ENCODE peak calls at places on chromosomes 4 and X, in nine cellular contexts. L, R, Z, G, U, V, A, C and T are unnamed samples.

GRCh38 chr4:100289980-100290379 is 99.7 kb upstream of the DDIT4L start:
- DNase-seq in L (no peak), R (peak; percentile 64), Z (no peak), G (peak; percentile 38), U (no peak), V (peak; percentile 11), A (no peak), C (no peak), T (peak; percentile 40)

GRCh38 chrX:104318330-104319009 is 63.7 kb upstream of the ESX1 start:
- DNase-seq in L (no peak), R (peak; percentile 70), Z (no peak), G (peak; percentile 50), U (peak; percentile 43), V (peak; percentile 30), A (no peak), C (no peak), T (peak; percentile 36)

GRCh38 chrX:65667503-65668355 is at the start of gene MSN:
- DNase-seq in L (peak; percentile 84), R (peak; percentile 35), Z (peak; percentile 85), G (peak; percentile 66), U (no peak), V (peak; percentile 39), A (no peak), C (peak; percentile 87), T (peak; percentile 60)

GRCh38 chr4:103100691-103101090 is 1.1 kb upstream of the BDH2 start:
- DNase-seq in L (no peak), R (no peak), Z (peak; percentile 41), G (no peak), U (no peak), V (no peak), A (no peak), C (no peak), T (no peak)

GRCh38 chr4:11702886-11703555 is 274.3 kb upstream of the HS3ST1 start:
- DNase-seq in L (no peak), R (no peak), Z (no peak), G (no peak), U (no peak), V (no peak), A (no peak), C (no peak), T (no peak)

GRCh38 chrX:12162420-12162819 is 24.1 kb downstream of the FRMPD4 start:
- DNase-seq in L (no peak), R (peak; percentile 62), Z (no peak), G (no peak), U (no peak), V (no peak), A (no peak), C (no peak), T (peak; percentile 57)

GRCh38 chr4:114598191-114599121 is at the start of gene UGT8:
- DNase-seq in L (peak; percentile 86), R (peak; percentile 6), Z (peak; percentile 89), G (peak; percentile 22), U (no peak), V (peak; percentile 14), A (no peak), C (no peak), T (peak; percentile 4)

GRCh38 chr4:46837639-46838038 is 71.4 kb downstream of the COX7B2 start:
- DNase-seq in L (no peak), R (no peak), Z (no peak), G (no peak), U (no peak), V (no peak), A (no peak), C (no peak), T (no peak)

GRCh38 chr4:168483786-168484185 is 3.5 kb upstream of the DDX60L start:
- DNase-seq in L (no peak), R (peak; percentile 56), Z (no peak), G (no peak), U (no peak), V (peak; percentile 27), A (no peak), C (no peak), T (peak; percentile 87)

GRCh38 chr4:168486961-168487820 is 6.9 kb upstream of the DDX60L start:
- DNase-seq in L (no peak), R (peak; percentile 78), Z (no peak), G (peak; percentile 37), U (no peak), V (peak; percentile 59), A (no peak), C (no peak), T (peak; percentile 49)

GRCh38 chr4:168485511-168485910 is 5.2 kb upstream of the DDX60L start:
- DNase-seq in L (no peak), R (no peak), Z (no peak), G (no peak), U (no peak), V (no peak), A (no peak), C (no peak), T (no peak)

GRCh38 chr4:168487821-168488162 is 7.5 kb upstream of the DDX60L start:
- DNase-seq in L (no peak), R (no peak), Z (no peak), G (no peak), U (no peak), V (no peak), A (no peak), C (no peak), T (no peak)

DNA sequence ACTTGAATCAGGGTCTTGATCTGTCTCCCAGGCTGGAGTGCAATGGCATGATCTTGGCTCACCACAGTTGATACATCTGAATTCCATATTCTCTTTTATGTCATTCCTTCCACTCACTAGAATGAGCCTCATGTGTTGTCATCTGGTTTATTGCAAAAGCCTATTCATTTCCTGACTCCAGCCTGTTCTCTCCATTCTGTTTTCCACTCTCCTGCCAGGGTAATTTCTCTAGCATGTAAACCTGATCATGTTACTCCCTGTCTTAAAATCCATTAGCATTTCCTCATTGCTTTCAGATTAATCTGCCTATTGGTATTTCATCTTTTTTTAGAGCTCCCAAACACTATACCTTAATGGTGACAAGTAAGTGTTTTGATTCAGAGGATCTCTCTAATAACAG is 4.3 kb upstream of the DDX60L start:
- DNase-seq in L (no peak), R (peak; percentile 91), Z (no peak), G (peak; percentile 60), U (no peak), V (peak; percentile 90), A (no peak), C (no peak), T (peak; percentile 96)
- H3K4me3 ChIP-seq in L (no peak overlapping the region), R (no peak overlapping the region), Z (no peak overlapping the region), G (no peak overlapping the region), U (no peak overlapping the region), V (no peak overlapping the region), A (no peak overlapping the region), C (no peak overlapping the region), T (no peak overlapping the region)

GRCh38 chr4:9893329-9894108 is 112.1 kb downstream of the DRD5 start:
- DNase-seq in L (no peak), R (no peak), Z (peak; percentile 55), G (no peak), U (no peak), V (no peak), A (no peak), C (no peak), T (no peak)

GRCh38 chr4:9901262-9901661 is 119.8 kb downstream of the DRD5 start:
- DNase-seq in L (no peak), R (no peak), Z (no peak), G (no peak), U (no peak), V (no peak), A (no peak), C (no peak), T (no peak)

GRCh38 chr4:9894604-9895361 is 113.3 kb downstream of the DRD5 start:
- DNase-seq in L (peak; percentile 11), R (no peak), Z (no peak), G (no peak), U (no peak), V (no peak), A (no peak), C (no peak), T (no peak)

GRCh38 chr4:9898596-9899345 is 117.3 kb downstream of the DRD5 start:
- DNase-seq in L (peak; percentile 18), R (peak; percentile 13), Z (peak; percentile 91), G (peak; percentile 85), U (no peak), V (peak; percentile 88), A (peak; percentile 0), C (peak; percentile 56), T (peak; percentile 21)
- TF ChIP-seq CTCF in L (no peak), R (no peak), Z (peak; percentile 81), G (peak; percentile 71), U (peak; percentile 23), V (peak; percentile 78), A (peak; percentile 49), C (peak; percentile 54), T (peak; percentile 15)

GRCh38 chr4:168560184-168560834 is 63.5 kb downstream of the PALLD start:
- DNase-seq in L (no peak), R (peak; percentile 59), Z (no peak), G (no peak), U (no peak), V (peak; percentile 84), A (no peak), C (no peak), T (peak; percentile 46)

GRCh38 chr4:168558587-168558986 is 61.7 kb downstream of the PALLD start:
- DNase-seq in L (no peak), R (peak; percentile 33), Z (no peak), G (peak; percentile 68), U (no peak), V (peak; percentile 65), A (no peak), C (no peak), T (peak; percentile 68)

GRCh38 chr4:168560835-168561210 is 64.0 kb downstream of the PALLD start:
- DNase-seq in L (no peak), R (no peak), Z (no peak), G (no peak), U (no peak), V (no peak), A (no peak), C (no peak), T (no peak)

GRCh38 chr4:168564024-168564423 is 67.2 kb downstream of the PALLD start:
- DNase-seq in L (no peak), R (no peak), Z (no peak), G (no peak), U (no peak), V (no peak), A (no peak), C (no peak), T (no peak)

GRCh38 chr4:168562021-168562691 is 65.3 kb downstream of the PALLD start:
- DNase-seq in L (no peak), R (peak; percentile 52), Z (no peak), G (no peak), U (no peak), V (peak; percentile 70), A (no peak), C (no peak), T (peak; percentile 17)
- H3K4me3 ChIP-seq in L (no peak overlapping the region), R (no peak overlapping the region), Z (no peak overlapping the region), G (no peak overlapping the region), U (no peak overlapping the region), V (no peak overlapping the region), A (no peak overlapping the region), C (no peak overlapping the region), T (no peak overlapping the region)

DNA sequence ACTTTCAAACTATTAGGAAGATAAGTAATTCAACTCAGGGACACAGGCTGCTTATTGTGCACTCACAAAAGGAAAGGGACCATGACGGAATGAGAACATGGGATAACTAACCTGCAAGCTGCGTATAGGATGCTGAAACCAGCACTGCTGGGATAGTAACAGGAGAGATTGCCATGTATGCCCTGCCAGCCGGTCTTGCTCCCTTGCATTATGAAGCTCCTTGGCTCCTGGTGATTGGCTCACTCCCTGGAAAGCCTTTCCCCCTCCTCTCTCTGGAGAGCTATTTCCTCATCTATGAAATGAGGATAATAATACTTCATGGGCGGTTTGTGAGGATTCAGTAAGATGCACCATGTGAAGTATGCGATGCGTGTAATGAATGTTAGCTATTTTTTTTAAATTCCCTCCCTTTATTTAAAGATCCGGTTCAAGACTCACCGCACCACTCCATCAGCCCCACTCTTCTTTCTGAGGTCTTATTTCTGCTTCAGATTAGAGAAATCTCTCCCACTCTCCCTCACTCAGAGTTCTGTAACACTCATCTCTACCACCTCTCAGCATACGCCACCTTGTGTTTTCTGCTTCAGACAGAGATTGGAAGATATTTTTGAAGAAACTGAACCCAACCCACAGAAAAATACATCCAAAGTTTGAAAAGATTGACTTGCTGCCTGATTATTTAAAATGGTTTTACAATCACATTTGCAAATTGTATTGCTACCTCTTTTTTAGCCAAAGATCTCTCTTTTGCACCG is 18.4 kb downstream of the MSMO1 start:
- DNase-seq in L (peak; percentile 14), R (peak; percentile 37), Z (peak; percentile 52), G (peak; percentile 33), U (no peak), V (no peak), A (no peak), C (no peak), T (no peak)
- TF ChIP-seq CTCF in L (peak; percentile 12), R (peak; percentile 44), Z (peak; percentile 32), G (no peak), U (peak; percentile 22), V (no peak), A (peak; percentile 22), C (no peak), T (peak; percentile 41)